ENCODE peak calls at places on chromosomes 1 and 21, in nine cellular contexts. N, B, I, H, P, F, O, E and T are unnamed samples.

GRCh38 chr1:233704125-233704881 is 90.4 kb downstream of the KCNK1 start:
- DNase-seq in E (no peak), B (no peak), O (no peak), I (peak; percentile 61), N (no peak), F (no peak), H (no peak), P (no peak), T (no peak)

GRCh38 chr1:94142022-94142421 is 21.1 kb upstream of the ABCA4 start:
- DNase-seq in N (no peak), H (no peak), F (no peak), E (no peak), O (no peak), P (no peak), I (peak; percentile 63), B (peak; percentile 44), T (no peak)

GRCh38 chr21:37447288-37447936 is 80.8 kb downstream of the DYRK1A start:
- DNase-seq in B (no peak), N (no peak), I (no peak), F (no peak), O (no peak), P (no peak), E (no peak), H (no peak), T (no peak)

GRCh38 chr1:115671176-115672062 is 29.6 kb downstream of the VANGL1 start:
- DNase-seq in H (no peak), O (no peak), I (peak; percentile 92), P (no peak), B (peak; percentile 11), E (peak; percentile 59), F (no peak), N (no peak), T (no peak)

GRCh38 chr1:241612533-241613505 is 27.4 kb downstream of the CHML start:
- DNase-seq in P (no peak), E (peak; percentile 38), H (no peak), O (peak; percentile 40), I (peak; percentile 94), F (peak; percentile 21), N (no peak), B (peak; percentile 74), T (no peak)

GRCh38 chr1:211638723-211639122 is 36.7 kb downstream of the NEK2 start:
- DNase-seq in O (no peak), N (no peak), B (no peak), H (no peak), I (peak; percentile 34), P (no peak), F (no peak), E (no peak), T (no peak)

GRCh38 chr1:211183924-211184323 is 50.0 kb upstream of the KCNH1 start:
- DNase-seq in P (no peak), I (peak; percentile 21), O (no peak), F (no peak), E (no peak), H (no peak), N (no peak), B (no peak), T (no peak)

GRCh38 chr1:78519446-78519845 is 28.7 kb downstream of the PTGFR start:
- DNase-seq in O (no peak), N (no peak), P (no peak), H (no peak), I (no peak), B (peak; percentile 19), E (no peak), F (no peak), T (no peak)

GRCh38 chr1:159443063-159443750 is 3.7 kb downstream of the OR10J1 start:
- DNase-seq in P (no peak), B (no peak), E (no peak), N (no peak), F (no peak), O (no peak), H (no peak), I (no peak), T (no peak)

GRCh38 chr1:160018900-160019299 is 12.9 kb downstream of the PIGM start:
- DNase-seq in N (no peak), O (no peak), H (no peak), F (no peak), B (peak; percentile 54), P (no peak), I (peak; percentile 54), E (no peak), T (no peak)

GRCh38 chr1:103788377-103788776 is 38.7 kb downstream of the AMY1C start:
- DNase-seq in F (peak; percentile 34), I (peak; percentile 13), N (no peak), E (peak; percentile 1), O (no peak), P (no peak), H (no peak), B (peak; percentile 6), T (no peak)

GRCh38 chr1:198467907-198468306 is 72.6 kb downstream of the ATP6V1G3 start:
- DNase-seq in H (no peak), I (no peak), F (no peak), N (no peak), P (no peak), E (no peak), O (no peak), B (no peak), T (no peak)

GRCh38 chr1:110872745-110873435 is at the start of gene CD53:
- DNase-seq in B (no peak), O (peak; percentile 41), N (no peak), F (no peak), E (no peak), I (no peak), P (peak; percentile 27), H (no peak), T (no peak)

DNA sequence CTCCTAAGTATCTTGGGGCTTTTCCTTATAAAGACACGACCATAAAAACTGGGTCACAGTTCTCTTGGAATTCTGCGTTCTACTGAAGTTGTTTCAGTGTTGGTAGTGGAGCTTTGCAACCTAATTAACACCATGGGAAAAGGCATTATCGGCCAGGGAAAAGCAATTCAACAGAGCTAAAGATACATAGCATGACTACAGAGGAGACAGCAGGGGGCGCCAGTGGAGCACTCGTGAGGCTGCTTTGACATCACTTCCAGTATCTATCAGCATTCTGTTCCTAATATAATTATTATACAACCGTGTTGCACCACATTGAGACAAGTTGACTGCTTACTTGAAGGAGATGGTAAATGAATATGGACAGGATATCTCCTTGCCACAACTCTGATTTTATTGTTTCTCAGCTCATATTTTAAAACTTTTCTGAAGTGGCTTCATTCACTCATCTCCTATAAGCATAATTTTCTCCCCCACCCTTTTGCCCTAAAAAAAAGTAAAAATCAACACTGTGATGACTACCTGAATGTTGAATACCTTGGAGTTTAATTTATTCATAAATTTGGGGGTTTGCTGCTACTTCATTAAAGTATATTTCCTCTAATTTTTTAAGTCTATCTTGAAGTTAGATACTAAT is 39.4 kb downstream of the ZP4 start:
- DNase-seq in H (no peak), O (no peak), P (no peak), N (peak; percentile 84), F (peak; percentile 91), I (peak; percentile 77), B (peak; percentile 23), E (peak; percentile 84), T (no peak)
- TF ChIP-seq CTCF in H (peak; percentile 32), O (no peak), P (no peak), N (peak; percentile 75), F (peak; percentile 93), I (peak; percentile 84), B (peak; percentile 88), E (no peak), T (peak; percentile 81)

GRCh38 chr21:25171438-25171837 is 435.8 kb downstream of the MRPL39 start:
- DNase-seq in E (no peak), N (no peak), P (no peak), B (peak; percentile 45), I (peak; percentile 4), O (no peak), F (no peak), H (no peak), T (no peak)
- TF ChIP-seq CTCF in E (no peak), N (no peak), P (no peak), B (no peak), I (no peak), O (no peak), F (no peak), H (no peak), T (no peak)

DNA sequence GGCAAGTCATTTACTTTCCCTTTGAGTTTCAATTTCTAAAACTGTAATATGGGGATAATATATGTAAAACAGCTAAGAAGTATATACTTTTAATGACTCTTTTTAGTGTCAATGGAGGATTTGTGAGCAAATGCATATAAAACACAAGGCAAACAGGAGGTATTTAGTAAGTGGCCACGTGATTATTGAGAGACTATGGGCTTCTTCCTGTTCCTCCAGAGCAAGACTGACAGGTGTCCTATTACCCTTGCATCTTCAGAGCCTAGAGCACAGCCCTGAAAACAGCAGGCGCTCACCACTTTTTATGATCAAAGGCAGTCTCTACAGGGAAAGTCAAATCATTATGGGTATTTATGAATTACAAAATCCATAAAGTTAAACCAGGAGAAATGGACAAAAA is 941 bp upstream of the ROR1 start:
- DNase-seq in F (peak; percentile 69), I (no peak), P (no peak), B (no peak), O (no peak), N (no peak), H (no peak), E (no peak), T (no peak)
- TF ChIP-seq CTCF in F (no peak), I (no peak), P (no peak), B (no peak), O (no peak), N (no peak), H (no peak), E (no peak), T (no peak)

DNA sequence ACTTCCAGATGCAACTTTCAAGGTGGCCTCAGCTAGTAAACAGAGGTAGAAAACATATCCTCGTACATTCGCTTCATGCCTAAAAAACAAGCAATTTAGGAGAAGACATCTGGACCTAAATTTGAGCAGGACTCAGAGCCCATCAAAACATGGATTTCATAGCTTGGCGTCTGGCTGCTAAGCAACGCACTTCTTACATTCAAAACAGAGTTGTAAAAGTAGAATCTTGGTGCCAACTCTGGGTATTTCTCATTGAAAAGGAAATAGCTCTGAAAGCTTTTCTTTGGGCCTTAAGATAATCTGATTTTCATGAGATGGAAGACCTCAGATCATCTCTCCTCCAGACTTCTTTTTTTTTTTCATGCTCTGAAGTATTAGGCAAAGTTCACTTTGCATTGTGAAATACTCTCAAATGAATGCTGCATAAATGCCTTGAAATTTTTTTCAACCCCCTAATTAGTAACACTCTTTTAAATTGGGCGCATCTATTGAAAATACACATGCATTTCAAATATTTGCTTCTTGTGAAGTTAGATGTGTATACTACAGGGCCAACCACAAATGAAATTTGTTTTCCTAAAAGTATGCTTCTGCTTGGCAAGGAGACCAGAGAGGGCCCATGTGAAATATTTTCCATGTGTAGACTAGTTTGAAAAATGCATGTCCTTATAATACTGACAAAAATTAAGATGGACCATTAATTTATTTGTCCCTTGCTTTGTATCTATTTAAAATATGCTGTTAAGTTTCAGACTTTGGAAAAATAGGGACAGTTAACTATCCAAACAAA is 4.2 kb downstream of the ADAMTS5 start:
- DNase-seq in E (no peak), P (no peak), O (no peak), H (no peak), B (no peak), I (no peak), N (no peak), F (no peak), T (no peak)
- TF ChIP-seq CTCF in E (no peak), P (no peak), O (no peak), H (no peak), B (no peak), I (no peak), N (no peak), F (no peak), T (no peak)